ENCODE peak calls at places on chromosome 14, in eight cellular contexts. C, B, W, E, G, D, A and H are unnamed samples.

GRCh38 chr14:42475289-42475688 is 868.6 kb downstream of the LRFN5 start:
- DNase-seq in C (peak), B (no peak), W (no peak), E (no peak), G (no peak), D (no peak), A (no peak), H (peak)

GRCh38 chr14:77565289-77566081 is 51.0 kb downstream of the SPTLC2 start:
- DNase-seq in C (no peak), B (no peak), W (no peak), E (no peak), G (no peak), D (peak), A (no peak), H (no peak)

GRCh38 chr14:100605706-100606686 is 18.8 kb upstream of the BEGAIN start:
- DNase-seq in C (peak), B (peak), W (no peak), E (no peak), G (no peak), D (no peak), A (peak), H (peak)

GRCh38 chr14:101899263-101899662 is 65.1 kb upstream of the DYNC1H1 start:
- DNase-seq in C (no peak), B (no peak), W (no peak), E (no peak), G (no peak), D (no peak), A (no peak), H (no peak)

GRCh38 chr14:90504643-90505042 is 107.8 kb downstream of the CALM1 start:
- DNase-seq in C (no peak), B (no peak), W (no peak), E (no peak), G (no peak), D (no peak), A (no peak), H (no peak)

GRCh38 chr14:63940387-63940786 is 87.6 kb downstream of the SYNE2 start:
- DNase-seq in C (no peak), B (no peak), W (no peak), E (no peak), G (no peak), D (no peak), A (no peak), H (no peak)

GRCh38 chr14:92154283-92154942 is 32.6 kb downstream of the CPSF2 start:
- DNase-seq in C (no peak), B (no peak), W (peak), E (no peak), G (no peak), D (no peak), A (peak), H (no peak)

GRCh38 chr14:53338192-53338591 is 185.1 kb upstream of the DDHD1 start:
- DNase-seq in C (no peak), B (no peak), W (no peak), E (no peak), G (no peak), D (no peak), A (peak), H (no peak)

GRCh38 chr14:33229269-33229924 is 290.7 kb downstream of the NPAS3 start:
- DNase-seq in C (no peak), B (no peak), W (no peak), E (no peak), G (no peak), D (no peak), A (peak), H (no peak)

GRCh38 chr14:61328629-61329262 is 7.4 kb downstream of the PRKCH start:
- DNase-seq in C (no peak), B (no peak), W (no peak), E (no peak), G (no peak), D (no peak), A (no peak), H (no peak)

GRCh38 chr14:61562321-61563161 is 132.8 kb upstream of the HIF1A start:
- DNase-seq in C (no peak), B (no peak), W (no peak), E (no peak), G (no peak), D (peak), A (peak), H (no peak)

GRCh38 chr14:54564071-54564798 is 2.7 kb upstream of the SAMD4A start:
- DNase-seq in C (no peak), B (no peak), W (no peak), E (no peak), G (peak), D (peak), A (peak), H (peak)

GRCh38 chr14:87108726-87109125 is 884.3 kb downstream of the GALC start:
- DNase-seq in C (no peak), B (no peak), W (no peak), E (no peak), G (no peak), D (no peak), A (peak), H (no peak)

GRCh38 chr14:87097021-87097420 is 896.0 kb downstream of the GALC start:
- DNase-seq in C (no peak), B (no peak), W (no peak), E (no peak), G (no peak), D (no peak), A (no peak), H (no peak)

GRCh38 chr14:87102979-87103378 is 890.0 kb downstream of the GALC start:
- DNase-seq in C (no peak), B (no peak), W (no peak), E (no peak), G (no peak), D (no peak), A (no peak), H (no peak)
- TF ChIP-seq CTCF in C (no peak), B (no peak), W (no peak), E (no peak), G (no peak), D (no peak), A (no peak), H (no peak)

GRCh38 chr14:22535126-22535525 is 53.9 kb downstream of the DAD1 start:
- DNase-seq in C (no peak), B (no peak), W (no peak), E (no peak), G (no peak), D (no peak), A (no peak), H (no peak)

GRCh38 chr14:22534547-22534946 is 54.5 kb downstream of the DAD1 start:
- DNase-seq in C (no peak), B (no peak), W (no peak), E (no peak), G (no peak), D (no peak), A (no peak), H (no peak)

GRCh38 chr14:22533057-22533704 is 55.8 kb downstream of the DAD1 start:
- DNase-seq in C (no peak), B (no peak), W (no peak), E (no peak), G (no peak), D (no peak), A (no peak), H (no peak)

GRCh38 chr14:22532345-22533056 is 56.5 kb downstream of the DAD1 start:
- DNase-seq in C (no peak), B (no peak), W (no peak), E (no peak), G (no peak), D (no peak), A (peak), H (no peak)

DNA sequence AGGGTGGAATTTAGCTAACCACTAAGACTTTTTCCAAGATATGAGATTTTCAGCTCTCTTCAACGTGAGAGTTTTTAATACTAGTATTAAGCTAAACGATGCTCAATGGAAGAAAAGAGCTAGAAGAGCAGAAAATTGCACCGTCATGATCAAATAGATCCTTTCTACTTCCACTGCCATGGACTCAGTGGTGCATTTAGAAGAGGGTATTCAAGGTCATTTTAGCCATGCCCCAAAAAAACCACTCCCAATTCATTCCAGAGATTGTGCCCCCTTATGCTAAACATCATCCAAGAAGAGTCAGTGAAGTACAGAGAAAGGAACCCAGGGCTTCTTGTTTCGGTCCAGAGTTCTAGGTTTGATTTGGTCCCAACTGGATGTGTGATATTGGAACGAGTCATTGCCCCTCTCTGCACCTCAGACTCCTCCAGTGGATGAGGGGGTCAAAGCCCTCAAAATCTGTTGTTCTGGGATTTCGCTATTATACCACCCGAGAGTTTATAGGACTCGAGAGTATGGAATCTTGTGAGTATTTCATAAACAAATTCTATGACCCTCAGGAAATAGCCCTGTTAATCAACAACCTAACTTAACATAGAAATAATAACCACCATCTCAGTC is 55.2 kb downstream of the DAD1 start:
- DNase-seq in C (no peak), B (no peak), W (no peak), E (no peak), G (no peak), D (no peak), A (no peak), H (no peak)
- H3K4me3 ChIP-seq in C (no peak), B (no peak), W (no peak), E (peak), G (no peak), D (no peak), A (no peak), H (no peak)

DNA sequence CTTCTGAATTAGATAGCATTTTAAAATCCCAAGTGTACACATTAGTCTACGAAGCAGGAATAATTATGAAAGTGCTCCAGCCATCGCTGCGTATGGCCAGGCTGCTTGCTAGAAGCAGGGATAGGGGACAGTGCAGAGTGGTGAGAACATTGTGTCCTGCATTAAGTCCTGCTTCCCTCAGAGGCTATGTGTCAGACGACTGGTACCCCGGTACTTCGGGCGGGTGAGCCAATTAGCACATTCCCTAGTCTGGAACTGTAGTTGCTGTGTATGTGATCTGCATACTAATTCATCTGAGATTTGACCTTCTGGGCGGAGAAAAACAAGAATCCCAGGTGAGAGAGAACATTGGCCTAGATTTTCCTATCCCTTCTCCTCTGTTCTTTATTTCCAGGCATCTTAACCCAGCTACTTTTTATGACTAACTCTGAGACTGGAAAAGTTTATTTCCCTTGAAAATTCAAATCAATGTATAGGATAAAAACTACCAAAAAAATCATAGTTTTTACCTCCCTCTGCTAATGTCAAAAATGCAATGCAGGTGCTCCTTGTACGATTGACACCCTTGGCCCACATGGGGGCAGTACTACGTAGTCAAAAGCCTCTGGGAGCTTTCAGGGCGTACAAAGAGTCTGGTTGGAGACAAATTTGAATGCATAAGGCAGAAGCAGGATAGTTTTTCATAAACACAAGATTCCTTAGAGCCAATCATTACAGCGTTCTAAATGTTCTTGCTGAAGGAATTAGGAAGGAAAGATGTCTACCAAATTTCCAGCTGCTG is 764.3 kb downstream of the NOVA1 start:
- DNase-seq in C (peak), B (no peak), W (peak), E (no peak), G (no peak), D (peak), A (peak), H (peak)
- TF ChIP-seq CTCF in C (peak), B (no peak), W (peak), E (peak), G (no peak), D (peak), A (peak), H (peak)

GRCh38 chr14:95538801-95539509 is 4.1 kb downstream of the GLRX5 start:
- DNase-seq in C (peak), B (no peak), W (no peak), E (no peak), G (no peak), D (no peak), A (no peak), H (no peak)

GRCh38 chr14:95535226-95536021 is 574 bp downstream of the GLRX5 start:
- DNase-seq in C (no peak), B (no peak), W (no peak), E (peak), G (peak), D (peak), A (no peak), H (peak)

GRCh38 chr14:95540236-95540635 is 5.4 kb downstream of the GLRX5 start:
- DNase-seq in C (peak), B (no peak), W (no peak), E (no peak), G (no peak), D (no peak), A (no peak), H (no peak)

GRCh38 chr14:95536036-95536577 is 1.3 kb downstream of the GLRX5 start:
- DNase-seq in C (peak), B (no peak), W (no peak), E (no peak), G (no peak), D (no peak), A (no peak), H (peak)

DNA sequence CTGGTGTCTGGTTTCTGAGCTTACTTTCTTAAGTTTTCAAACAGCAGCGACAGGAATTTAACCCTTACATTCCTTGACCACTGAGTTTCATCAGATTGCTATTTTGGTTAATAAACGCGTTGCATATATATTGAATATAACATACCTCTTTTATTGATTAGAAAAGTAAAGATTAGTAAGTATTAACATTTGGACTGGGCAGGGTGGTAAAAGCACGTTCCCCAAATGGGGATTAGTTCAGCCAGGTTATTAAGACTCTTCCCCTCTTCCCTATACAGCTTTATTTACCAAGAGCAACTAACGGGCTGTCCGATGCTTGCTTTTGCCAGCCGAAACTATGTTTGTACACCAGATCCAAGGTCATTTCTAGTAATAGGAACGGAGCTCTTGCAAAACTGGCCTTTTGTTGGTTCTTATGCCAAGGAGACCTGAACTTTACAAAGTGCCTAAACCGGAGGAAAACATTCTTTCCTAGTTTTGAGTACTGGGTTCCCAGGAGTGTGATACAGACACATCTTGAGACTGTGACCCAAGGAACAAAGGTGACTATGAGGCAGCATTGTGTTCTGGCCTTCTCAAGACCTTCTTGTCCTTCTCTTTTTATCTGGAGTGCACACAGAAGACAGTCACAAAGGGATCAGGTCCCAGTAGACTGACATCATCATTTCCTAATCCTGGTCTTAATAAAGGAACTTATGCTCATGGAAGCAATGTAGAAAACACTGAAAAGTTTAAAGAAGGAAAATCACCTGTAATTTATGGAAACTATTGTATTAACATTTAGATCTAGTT is 2.6 kb downstream of the GLRX5 start:
- DNase-seq in C (peak), B (no peak), W (no peak), E (no peak), G (no peak), D (no peak), A (no peak), H (no peak)
- H3K4me3 ChIP-seq in C (peak), B (no peak), W (peak), E (no peak), G (no peak), D (peak), A (no peak), H (no peak)

DNA sequence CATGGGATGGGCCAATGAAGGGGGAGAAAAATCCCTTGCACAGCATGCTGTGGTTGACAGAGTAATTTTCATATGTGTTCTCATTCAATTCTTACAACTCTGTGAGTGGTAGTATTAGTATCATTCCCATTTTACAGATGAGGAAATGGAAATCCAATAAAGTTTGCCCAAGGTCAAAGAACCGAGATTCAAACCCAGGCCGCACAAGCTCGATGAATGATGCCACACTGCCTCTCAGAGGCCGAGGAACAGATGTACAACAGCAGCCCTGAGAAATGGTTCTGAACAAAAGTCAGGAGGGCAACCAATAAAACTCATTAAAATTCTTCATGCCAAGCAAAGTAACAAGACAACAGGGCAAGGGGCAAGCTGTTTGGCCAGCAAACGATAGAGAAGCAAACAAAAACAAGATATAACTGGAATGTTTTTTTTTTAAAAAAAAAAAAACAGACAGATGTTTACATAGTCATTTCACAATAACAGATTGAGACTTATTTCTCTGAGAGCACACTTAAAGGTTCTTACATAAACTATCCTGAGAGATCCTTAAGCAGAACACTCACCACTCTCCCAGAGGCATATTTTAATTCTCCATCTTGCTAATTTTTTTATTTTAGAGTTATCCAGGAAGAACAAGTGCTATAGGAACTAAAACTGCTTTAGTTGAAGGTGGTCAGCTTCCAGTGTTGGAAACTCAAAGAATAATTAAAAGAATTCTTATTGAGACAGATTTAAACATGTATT is 85.8 kb downstream of the EXOC5 start:
- DNase-seq in C (peak), B (no peak), W (no peak), E (no peak), G (no peak), D (peak), A (peak), H (peak)
- TF ChIP-seq CTCF in C (peak), B (no peak), W (peak), E (no peak), G (peak), D (peak), A (peak), H (peak)

GRCh38 chr14:95514131-95515079 is 2.0 kb downstream of the SYNE3 start:
- DNase-seq in C (peak), B (no peak), W (no peak), E (no peak), G (no peak), D (no peak), A (no peak), H (no peak)

GRCh38 chr14:95515080-95515489 is 1.4 kb downstream of the SYNE3 start:
- DNase-seq in C (peak), B (peak), W (no peak), E (peak), G (no peak), D (peak), A (peak), H (peak)

GRCh38 chr14:95516554-95517209 is at the start of gene SYNE3:
- DNase-seq in C (peak), B (peak), W (no peak), E (peak), G (peak), D (peak), A (peak), H (peak)

GRCh38 chr14:95518045-95518751 is 1.7 kb upstream of the SYNE3 start:
- DNase-seq in C (no peak), B (no peak), W (no peak), E (no peak), G (peak), D (peak), A (peak), H (no peak)

DNA sequence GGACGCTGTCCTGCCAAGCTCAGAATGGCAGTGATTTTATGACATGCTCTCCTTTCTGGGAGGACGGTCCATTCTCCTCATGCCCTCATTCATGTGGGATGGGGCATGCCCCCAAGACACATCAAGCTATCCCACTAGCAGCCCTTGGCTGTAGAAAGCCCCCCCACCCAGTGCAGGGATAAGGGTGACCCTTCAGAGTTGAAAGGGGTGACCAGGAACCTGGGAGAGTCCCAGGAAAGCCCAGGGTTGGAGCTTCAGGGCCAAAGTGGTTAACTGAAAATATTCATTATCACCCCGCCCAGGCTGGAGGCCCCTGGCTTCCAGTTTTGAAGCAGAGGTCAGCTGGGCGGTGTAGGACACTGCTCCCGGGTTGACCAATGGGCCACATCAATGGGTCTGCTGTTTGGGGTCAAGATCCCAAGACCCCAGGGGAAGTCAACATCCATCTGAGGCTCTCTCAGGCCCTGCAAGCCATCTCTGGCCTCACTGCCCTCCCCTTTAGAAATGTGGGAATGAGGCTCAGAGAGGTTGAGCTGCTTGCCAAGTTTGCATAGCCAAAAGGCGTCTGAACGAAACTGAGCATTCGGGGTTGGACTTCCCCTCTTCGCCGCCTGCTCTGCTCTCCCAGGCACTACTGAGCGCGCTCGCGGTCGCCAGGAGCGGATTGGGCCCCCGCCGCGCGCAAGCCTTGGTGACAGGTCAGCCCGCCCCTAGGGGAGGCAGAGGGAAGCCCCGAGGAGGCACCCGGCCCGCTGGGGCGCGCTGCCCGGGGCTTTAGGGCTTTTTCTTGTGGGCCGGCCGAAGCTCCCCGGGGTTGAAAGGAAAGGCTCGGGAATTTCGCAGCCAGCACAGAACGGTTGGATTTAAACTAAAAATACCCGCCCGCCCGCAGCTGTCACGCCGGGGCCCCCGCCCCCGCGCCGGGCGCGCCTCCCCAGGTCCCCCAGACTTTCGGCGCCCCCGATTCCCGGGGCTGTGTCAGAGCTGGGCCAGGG is 630 bp downstream of the SYNE3 start:
- DNase-seq in C (peak), B (peak), W (no peak), E (peak), G (peak), D (peak), A (peak), H (peak)
- H3K4me3 ChIP-seq in C (peak), B (peak), W (peak), E (peak), G (peak), D (peak), A (peak), H (peak)

GRCh38 chr14:74645244-74645643 is 33.2 kb upstream of the LTBP2 start:
- DNase-seq in C (no peak), B (no peak), W (no peak), E (no peak), G (no peak), D (no peak), A (peak), H (no peak)
- TF ChIP-seq CTCF in C (no peak), B (no peak), W (no peak), E (no peak), G (no peak), D (no peak), A (no peak), H (no peak)

GRCh38 chr14:47675239-47675488 is 241 bp downstream of the MDGA2 start:
- DNase-seq in C (peak), B (no peak), W (no peak), E (no peak), G (no peak), D (no peak), A (no peak), H (peak)
- H3K4me3 ChIP-seq in C (peak), B (peak), W (no peak), E (peak), G (no peak), D (no peak), A (no peak), H (peak)